ENCODE peak calls at places on chromosomes 5 and 9, in six cellular contexts. One of them, this sample, is unnamed.

GRCh38 chr9:36991516-36992134 is 42.4 kb downstream of the PAX5 start:
- DNase-seq in K562: peak; percentile 50
- DNase-seq in HepG2: no peak
- DNase-seq in H1: peak; percentile 82
- DNase-seq in HCT116: peak; percentile 54
- DNase-seq in SK-N-SH: peak; percentile 71
- DNase-seq in this sample: peak; percentile 38

GRCh38 chr5:180098991-180099732 is 27.6 kb upstream of the RNF130 start:
- DNase-seq in K562: no peak
- DNase-seq in HepG2: no peak
- DNase-seq in H1: no peak
- DNase-seq in HCT116: no peak
- DNase-seq in SK-N-SH: no peak
- DNase-seq in this sample: no peak

GRCh38 chr5:53547226-53547625 is 13.2 kb upstream of the NDUFS4 start:
- DNase-seq in K562: no peak
- DNase-seq in HepG2: no peak
- DNase-seq in H1: no peak
- DNase-seq in HCT116: no peak
- DNase-seq in SK-N-SH: no peak
- DNase-seq in this sample: no peak

GRCh38 chr5:16067415-16067814 is 112.2 kb downstream of the MARCHF11 start:
- DNase-seq in K562: no peak
- DNase-seq in HepG2: no peak
- DNase-seq in H1: no peak
- DNase-seq in HCT116: no peak
- DNase-seq in SK-N-SH: no peak
- DNase-seq in this sample: no peak

GRCh38 chr5:36090033-36090432 is 23.4 kb upstream of the UGT3A2 start:
- DNase-seq in K562: peak; percentile 53
- DNase-seq in HepG2: peak; percentile 30
- DNase-seq in H1: peak; percentile 33
- DNase-seq in HCT116: peak; percentile 29
- DNase-seq in SK-N-SH: peak; percentile 4
- DNase-seq in this sample: peak; percentile 81

GRCh38 chr5:43422143-43422542 is 10.0 kb upstream of the CCL28 start:
- DNase-seq in K562: no peak
- DNase-seq in HepG2: peak; percentile 62
- DNase-seq in H1: no peak
- DNase-seq in HCT116: no peak
- DNase-seq in SK-N-SH: no peak
- DNase-seq in this sample: peak; percentile 42

GRCh38 chr9:14277202-14277601 is 36.7 kb downstream of the NFIB start:
- DNase-seq in K562: no peak
- DNase-seq in HepG2: no peak
- DNase-seq in H1: no peak
- DNase-seq in HCT116: peak; percentile 7
- DNase-seq in SK-N-SH: no peak
- DNase-seq in this sample: peak; percentile 42

GRCh38 chr5:179795863-179796833 is 2.4 kb downstream of the LTC4S start:
- DNase-seq in K562: no peak
- DNase-seq in HepG2: peak; percentile 63
- DNase-seq in H1: no peak
- DNase-seq in HCT116: no peak
- DNase-seq in SK-N-SH: peak; percentile 92
- DNase-seq in this sample: peak; percentile 78

GRCh38 chr9:21413089-21414023 is 4.4 kb downstream of the IFNA8 start:
- DNase-seq in K562: no peak
- DNase-seq in HepG2: no peak
- DNase-seq in H1: no peak
- DNase-seq in HCT116: no peak
- DNase-seq in SK-N-SH: no peak
- DNase-seq in this sample: no peak

GRCh38 chr9:130689937-130690700 is 3.5 kb upstream of the EXOSC2 start:
- DNase-seq in K562: peak; percentile 92
- DNase-seq in HepG2: peak; percentile 97
- DNase-seq in H1: no peak
- DNase-seq in HCT116: peak; percentile 69
- DNase-seq in SK-N-SH: peak; percentile 72
- DNase-seq in this sample: peak; percentile 98

GRCh38 chr5:14399054-14399657 is 182.4 kb upstream of the OTULINL start:
- DNase-seq in K562: peak; percentile 54
- DNase-seq in HepG2: peak; percentile 28
- DNase-seq in H1: no peak
- DNase-seq in HCT116: peak; percentile 21
- DNase-seq in SK-N-SH: peak; percentile 56
- DNase-seq in this sample: peak; percentile 65

GRCh38 chr5:78293856-78294249 is 645 bp downstream of the AP3B1 start:
- DNase-seq in K562: peak; percentile 37
- DNase-seq in HepG2: no peak
- DNase-seq in H1: no peak
- DNase-seq in HCT116: no peak
- DNase-seq in SK-N-SH: peak; percentile 15
- DNase-seq in this sample: no peak

GRCh38 chr5:171288066-171288465 is 21.0 kb upstream of the TLX3 start:
- DNase-seq in K562: no peak
- DNase-seq in HepG2: no peak
- DNase-seq in H1: no peak
- DNase-seq in HCT116: no peak
- DNase-seq in SK-N-SH: no peak
- DNase-seq in this sample: no peak

GRCh38 chr9:92254401-92255337 is 38.8 kb downstream of the IARS1 start:
- DNase-seq in K562: no peak
- DNase-seq in HepG2: no peak
- DNase-seq in H1: no peak
- DNase-seq in HCT116: no peak
- DNase-seq in SK-N-SH: no peak
- DNase-seq in this sample: no peak

GRCh38 chr9:38393128-38393809 is 767 bp downstream of the ALDH1B1 start:
- DNase-seq in K562: no peak
- DNase-seq in HepG2: no peak
- DNase-seq in H1: no peak
- DNase-seq in HCT116: no peak
- DNase-seq in SK-N-SH: peak; percentile 49
- DNase-seq in this sample: no peak

GRCh38 chr5:174192901-174193300 is 147.4 kb downstream of the NSG2 start:
- DNase-seq in K562: no peak
- DNase-seq in HepG2: no peak
- DNase-seq in H1: no peak
- DNase-seq in HCT116: no peak
- DNase-seq in SK-N-SH: no peak
- DNase-seq in this sample: no peak

GRCh38 chr5:134127376-134127861 is 12.9 kb downstream of the TCF7 start:
- DNase-seq in K562: no peak
- DNase-seq in HepG2: no peak
- DNase-seq in H1: no peak
- DNase-seq in HCT116: no peak
- DNase-seq in SK-N-SH: no peak
- DNase-seq in this sample: no peak

GRCh38 chr9:38257626-38258215 is 134.8 kb upstream of the ALDH1B1 start:
- DNase-seq in K562: no peak
- DNase-seq in HepG2: no peak
- DNase-seq in H1: no peak
- DNase-seq in HCT116: no peak
- DNase-seq in SK-N-SH: no peak
- DNase-seq in this sample: no peak

GRCh38 chr5:101047181-101047580 is 144.1 kb upstream of the ST8SIA4 start:
- DNase-seq in K562: no peak
- DNase-seq in HepG2: no peak
- DNase-seq in H1: no peak
- DNase-seq in HCT116: no peak
- DNase-seq in SK-N-SH: no peak
- DNase-seq in this sample: no peak

GRCh38 chr5:27038476-27038875 is at the start of gene CDH9:
- DNase-seq in K562: no peak
- DNase-seq in HepG2: no peak
- DNase-seq in H1: no peak
- DNase-seq in HCT116: no peak
- DNase-seq in SK-N-SH: no peak
- DNase-seq in this sample: no peak

GRCh38 chr5:32506251-32506661 is 61.7 kb upstream of the ZFR start:
- DNase-seq in K562: no peak
- DNase-seq in HepG2: no peak
- DNase-seq in H1: no peak
- DNase-seq in HCT116: no peak
- DNase-seq in SK-N-SH: no peak
- DNase-seq in this sample: no peak
- TF ChIP-seq JUND in K562: no peak
- TF ChIP-seq JUND in HepG2: no peak
- TF ChIP-seq JUND in H1: no peak
- TF ChIP-seq JUND in HCT116: no peak
- TF ChIP-seq JUND in SK-N-SH: no peak
- TF ChIP-seq JUND in this sample: no peak

DNA sequence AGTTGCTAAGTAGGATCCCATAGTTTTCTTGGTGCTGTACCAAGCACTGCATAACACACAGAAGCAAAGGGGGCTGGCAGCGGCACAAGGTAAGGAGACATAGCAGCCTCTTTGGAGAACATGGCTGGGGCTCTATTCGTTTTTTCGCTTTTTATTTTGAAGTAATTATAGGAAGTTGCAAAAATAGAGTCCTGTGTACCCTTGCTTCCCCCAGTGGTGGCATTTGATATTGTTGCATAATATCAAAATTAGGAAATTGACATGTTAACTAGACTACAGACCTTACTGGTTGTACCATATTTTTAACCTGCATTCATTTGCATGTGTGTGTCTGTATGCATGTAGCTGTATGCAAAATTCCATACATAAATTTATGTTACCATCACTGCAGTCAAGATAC is 6.6 kb upstream of the UBQLN1 start:
- DNase-seq in K562: no peak
- DNase-seq in HepG2: no peak
- DNase-seq in H1: no peak
- DNase-seq in HCT116: no peak
- DNase-seq in SK-N-SH: no peak
- DNase-seq in this sample: no peak
- TF ChIP-seq JUND in K562: no peak
- TF ChIP-seq JUND in HepG2: no peak
- TF ChIP-seq JUND in H1: no peak
- TF ChIP-seq JUND in HCT116: no peak
- TF ChIP-seq JUND in SK-N-SH: no peak
- TF ChIP-seq JUND in this sample: no peak

DNA sequence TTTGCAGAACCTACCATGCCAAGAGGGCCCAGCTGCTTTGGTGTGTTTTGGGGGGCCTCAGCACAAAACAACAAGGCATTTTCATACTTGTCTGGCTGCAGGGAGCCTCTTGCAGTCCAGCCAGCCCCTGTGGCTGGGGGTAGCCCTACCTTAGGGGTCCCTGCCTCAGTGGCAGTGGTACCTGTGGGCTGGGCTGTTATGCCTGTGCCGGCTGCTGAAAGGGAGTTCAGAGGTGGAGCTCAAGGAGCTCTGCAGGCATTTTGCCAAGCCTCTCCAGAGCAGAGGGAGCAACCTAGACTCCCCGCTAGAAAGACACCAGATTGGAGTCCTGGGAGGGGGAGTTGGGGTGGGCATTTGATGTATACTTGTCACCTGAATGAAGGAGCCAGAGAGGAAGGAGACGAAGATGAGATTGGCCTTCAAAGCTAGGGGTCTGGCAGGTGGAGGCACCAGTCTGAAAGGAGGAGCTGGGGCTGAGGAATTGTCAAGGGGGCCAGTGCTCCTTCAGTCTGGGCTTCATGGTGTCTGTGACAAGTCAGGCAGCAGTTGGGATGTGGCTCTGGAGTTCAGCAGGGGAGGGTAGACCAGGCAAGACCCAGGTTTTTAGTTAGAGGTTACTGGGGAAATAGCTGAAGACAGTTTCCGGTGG is 1.5 kb downstream of the SHROOM1 start:
- DNase-seq in K562: no peak
- DNase-seq in HepG2: no peak
- DNase-seq in H1: no peak
- DNase-seq in HCT116: no peak
- DNase-seq in SK-N-SH: no peak
- DNase-seq in this sample: no peak
- TF ChIP-seq JUND in K562: no peak
- TF ChIP-seq JUND in HepG2: no peak
- TF ChIP-seq JUND in H1: no peak
- TF ChIP-seq JUND in HCT116: no peak
- TF ChIP-seq JUND in SK-N-SH: no peak
- TF ChIP-seq JUND in this sample: no peak

DNA sequence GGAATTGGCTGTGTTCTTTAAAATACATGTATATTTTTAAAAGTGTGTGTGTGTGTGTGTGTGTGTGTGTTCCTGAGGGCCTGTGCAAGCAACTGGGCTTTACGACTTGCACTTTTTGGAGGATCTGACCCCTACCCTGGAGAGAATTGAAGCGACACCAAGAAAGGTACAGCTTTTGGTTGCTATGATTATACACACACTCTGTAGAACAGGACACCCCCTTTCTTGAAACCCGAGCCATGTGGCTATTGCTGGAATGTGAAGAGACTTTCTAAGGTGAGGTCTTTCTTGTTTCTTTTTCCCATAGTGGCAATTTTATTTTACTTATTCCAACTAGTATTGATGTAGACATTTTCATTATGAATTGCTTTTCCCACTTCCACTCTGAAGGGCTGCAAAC is 1.0 kb downstream of the SHISAL2B start:
- DNase-seq in K562: no peak
- DNase-seq in HepG2: no peak
- DNase-seq in H1: no peak
- DNase-seq in HCT116: no peak
- DNase-seq in SK-N-SH: no peak
- DNase-seq in this sample: no peak
- TF ChIP-seq JUND in K562: no peak
- TF ChIP-seq JUND in HepG2: no peak
- TF ChIP-seq JUND in H1: no peak
- TF ChIP-seq JUND in HCT116: no peak
- TF ChIP-seq JUND in SK-N-SH: no peak
- TF ChIP-seq JUND in this sample: no peak

GRCh38 chr5:144800169-144800568 is 629.5 kb downstream of the KCTD16 start:
- DNase-seq in K562: no peak
- DNase-seq in HepG2: no peak
- DNase-seq in H1: no peak
- DNase-seq in HCT116: no peak
- DNase-seq in SK-N-SH: no peak
- DNase-seq in this sample: no peak
- TF ChIP-seq JUND in K562: no peak
- TF ChIP-seq JUND in HepG2: no peak
- TF ChIP-seq JUND in H1: no peak
- TF ChIP-seq JUND in HCT116: no peak
- TF ChIP-seq JUND in SK-N-SH: no peak
- TF ChIP-seq JUND in this sample: no peak

DNA sequence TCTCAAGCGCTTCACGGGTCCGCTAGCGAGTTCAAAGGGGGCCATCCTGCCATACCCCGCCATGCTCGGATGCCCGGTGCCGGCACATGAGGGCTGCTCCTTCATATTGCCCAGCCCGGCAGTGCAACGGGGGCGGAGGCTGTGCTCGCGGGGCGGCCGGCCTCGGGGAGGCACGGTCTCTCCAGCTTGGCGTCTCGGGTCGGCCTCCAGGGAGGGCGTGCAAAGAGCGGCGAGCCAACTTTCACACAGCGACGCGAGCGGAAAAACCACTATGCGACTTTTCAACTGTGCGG is 456.1 kb downstream of the RAB3C start:
- DNase-seq in K562: no peak
- DNase-seq in HepG2: no peak
- DNase-seq in H1: no peak
- DNase-seq in HCT116: no peak
- DNase-seq in SK-N-SH: no peak
- DNase-seq in this sample: no peak
- TF ChIP-seq JUND in K562: no peak
- TF ChIP-seq JUND in HepG2: no peak
- TF ChIP-seq JUND in H1: no peak
- TF ChIP-seq JUND in HCT116: no peak
- TF ChIP-seq JUND in SK-N-SH: no peak
- TF ChIP-seq JUND in this sample: no peak

This sample was measured in T47D.